ENCODE peak calls at places on chromosomes 16 and 17, in five cellular contexts. D is NCI-H2081, N is Calu3, H is colonic mucosa, L is activated T-helper 1 cell treated with Interleukin-2 at 50 U/mL for 16 hours. M is an unnamed sample.

GRCh38 chr17:57099165-57099564 is 14.1 kb downstream of the AKAP1 start:
- DNase-seq in D (no peak), L (no peak), H (no peak), N (no peak), M (no peak)

GRCh38 chr17:1413281-1413791 is 13.3 kb upstream of the YWHAE start:
- DNase-seq in L (no peak), H (peak), N (peak), D (no peak), M (peak)

GRCh38 chr16:12406840-12407690 is 396.6 kb downstream of the CPPED1 start:
- DNase-seq in D (no peak), L (no peak), H (no peak), N (no peak), M (no peak)

GRCh38 chr17:61349350-61349749 is 50.3 kb upstream of the TBX2 start:
- DNase-seq in H (no peak), L (no peak), N (no peak), D (no peak), M (no peak)

GRCh38 chr17:72502111-72502939 is 381.5 kb downstream of the SOX9 start:
- DNase-seq in D (no peak), N (no peak), H (peak), L (no peak), M (peak)

GRCh38 chr16:48444574-48444973 is 59.4 kb upstream of the SIAH1 start:
- DNase-seq in N (peak), H (no peak), D (no peak), L (no peak), M (no peak)

GRCh38 chr16:85490971-85491771 is 122.0 kb upstream of the GSE1 start:
- DNase-seq in H (peak), D (no peak), L (no peak), N (peak), M (peak)

GRCh38 chr16:67804853-67805542 is 1.4 kb downstream of the RANBP10 start:
- DNase-seq in D (no peak), H (no peak), L (no peak), N (no peak), M (no peak)

GRCh38 chr17:8382052-8382879 is 727 bp downstream of the RPL26 start:
- DNase-seq in L (no peak), H (no peak), N (no peak), D (no peak), M (no peak)

GRCh38 chr16:80981103-80981502 is 25.6 kb downstream of the CMC2 start:
- DNase-seq in N (no peak), D (no peak), L (no peak), H (no peak), M (no peak)

GRCh38 chr16:75311383-75311938 is 60.0 kb upstream of the BCAR1 start:
- DNase-seq in L (no peak), H (no peak), N (no peak), D (no peak), M (no peak)

GRCh38 chr17:29115435-29115834 is 64.8 kb downstream of the MYO18A start:
- DNase-seq in H (no peak), N (no peak), L (no peak), D (no peak), M (no peak)

GRCh38 chr17:71224824-71225575 is 895.8 kb upstream of the SOX9 start:
- DNase-seq in H (peak), N (no peak), L (no peak), D (peak), M (peak)

GRCh38 chr17:77423589-77424451 is 283.1 kb downstream of the SEC14L1 start:
- DNase-seq in D (no peak), L (no peak), H (peak), N (no peak), M (peak)

GRCh38 chr16:4474192-4474961 is at the start of gene NMRAL1:
- DNase-seq in H (peak), N (peak), L (peak), D (no peak), M (peak)

GRCh38 chr17:55870044-55870443 is 119.2 kb downstream of the PCTP start:
- DNase-seq in D (no peak), N (no peak), L (no peak), H (no peak), M (no peak)

GRCh38 chr17:73013299-73013698 is 79.2 kb downstream of the SLC39A11 start:
- DNase-seq in D (peak), N (no peak), H (no peak), L (no peak), M (no peak)

GRCh38 chr17:13337864-13338371 is 263.8 kb downstream of the HS3ST3A1 start:
- DNase-seq in N (peak), D (peak), L (no peak), H (peak), M (no peak)

GRCh38 chr16:85159226-85159980 is 47.1 kb upstream of the CIBAR2 start:
- DNase-seq in H (no peak), L (no peak), D (no peak), N (no peak), M (no peak)

GRCh38 chr17:66549731-66550207 is 247.4 kb downstream of the PRKCA start:
- DNase-seq in L (no peak), D (no peak), N (no peak), H (no peak), M (no peak)

GRCh38 chr17:40301315-40301714 is 7.7 kb upstream of the RARA start:
- DNase-seq in L (no peak), H (no peak), N (peak), D (no peak), M (peak)

GRCh38 chr16:66629856-66630255 is 25.4 kb downstream of the CMTM3 start:
- DNase-seq in D (no peak), N (no peak), H (no peak), L (no peak), M (no peak)

GRCh38 chr17:59762022-59762825 is 54.8 kb downstream of the VMP1 start:
- DNase-seq in L (no peak), D (no peak), H (no peak), N (no peak), M (no peak)